ENCODE peak calls at places on chromosomes 7 and 10, in six cellular contexts. A is lower lobe of right lung, V is posterior cingulate gyrus, D is posterior vena cava, L is GM12891, J is T-helper 2 cell. G is an unnamed sample.

GRCh38 chr7:91776166-91776565 is 104.3 kb downstream of the MTERF1 start:
- DNase-seq in L (no peak), D (no peak), J (no peak), V (no peak), A (no peak), G (no peak)

GRCh38 chr10:51227897-51228713 is 153.8 kb downstream of the PRKG1 start:
- DNase-seq in J (no peak), D (no peak), V (no peak), A (no peak), L (no peak), G (no peak)

GRCh38 chr7:157043745-157044144 is 33.3 kb upstream of the MNX1 start:
- DNase-seq in A (no peak), V (no peak), D (peak), L (no peak), J (no peak), G (no peak)

GRCh38 chr10:69845574-69846251 is 44.0 kb downstream of the COL13A1 start:
- DNase-seq in V (no peak), A (no peak), J (no peak), D (no peak), L (no peak), G (no peak)

GRCh38 chr10:113767222-113767621 is 15.7 kb downstream of the PLEKHS1 start:
- DNase-seq in A (no peak), J (no peak), D (no peak), L (no peak), V (no peak), G (no peak)

GRCh38 chr10:67471022-67471421 is 225.0 kb downstream of the CTNNA3 start:
- DNase-seq in D (no peak), V (no peak), L (no peak), A (no peak), J (no peak), G (no peak)

GRCh38 chr10:119541459-119542356 is 811 bp downstream of the RGS10 start:
- DNase-seq in V (no peak), J (no peak), L (no peak), A (peak), D (no peak), G (no peak)

GRCh38 chr7:20409961-20410360 is 79.3 kb downstream of the ITGB8 start:
- DNase-seq in D (no peak), A (no peak), J (no peak), L (no peak), V (no peak), G (no peak)

GRCh38 chr10:22252286-22252800 is 34.5 kb upstream of the EBLN1 start:
- DNase-seq in D (peak), L (peak), J (peak), A (peak), V (peak), G (no peak)

GRCh38 chr10:123349203-123349602 is 195.0 kb downstream of the BUB3 start:
- DNase-seq in J (no peak), D (no peak), L (no peak), V (no peak), A (no peak), G (no peak)

GRCh38 chr7:1934756-1935155 is 264.7 kb downstream of the ELFN1 start:
- DNase-seq in L (no peak), V (no peak), D (no peak), A (no peak), J (no peak), G (no peak)

GRCh38 chr10:62093863-62094291 is 174.8 kb downstream of the RTKN2 start:
- DNase-seq in D (no peak), V (no peak), A (no peak), L (no peak), J (no peak), G (no peak)

G was measured in pulmonary artery endothelial cell.